ENCODE peak calls at places on chromosomes 3 and 15, in nine cellular contexts. Y is astrocyte of the spinal cord, O is GM12864, C is hepatocyte, E is choroid plexus epithelial cell, V is fibroblast of the aortic adventitia, R is A549, J is WTC11, F is ovary. N is an unnamed sample.
A peak's percentile ranks its signal among the peaks of the same experiment; 100 is the strongest.

GRCh38 chr3:184358921-184359350 is 2.5 kb downstream of the CLCN2 start:
- DNase-seq in Y (no peak), O (no peak), C (no peak), E (no peak), V (no peak), R (no peak), J (no peak), F (peak; percentile 69), N (no peak)

GRCh38 chr15:59315914-59316428 is 56.7 kb downstream of the MYO1E start:
- DNase-seq in Y (peak; percentile 89), O (no peak), C (no peak), E (peak; percentile 86), V (peak; percentile 82), R (no peak), J (no peak), F (no peak), N (no peak)

GRCh38 chr3:73292241-73292640 is 230.8 kb downstream of the EBLN2 start:
- DNase-seq in Y (no peak), O (no peak), C (no peak), E (no peak), V (no peak), R (no peak), J (no peak), F (no peak), N (no peak)

GRCh38 chr3:72255191-72255590 is 470.2 kb upstream of the PROK2 start:
- DNase-seq in Y (peak; percentile 29), O (no peak), C (peak; percentile 40), E (peak; percentile 47), V (peak; percentile 43), R (no peak), J (no peak), F (no peak), N (no peak)

GRCh38 chr3:122868322-122868721 is 73.5 kb downstream of the SLC49A4 start:
- DNase-seq in Y (no peak), O (no peak), C (no peak), E (no peak), V (no peak), R (no peak), J (no peak), F (no peak), N (no peak)

GRCh38 chr3:145383416-145383815 is 777.6 kb downstream of the PLOD2 start:
- DNase-seq in Y (no peak), O (no peak), C (no peak), E (no peak), V (no peak), R (no peak), J (no peak), F (no peak), N (no peak)

GRCh38 chr3:169811606-169812123 is 1.0 kb upstream of the LRRIQ4 start:
- DNase-seq in Y (peak; percentile 70), O (no peak), C (peak; percentile 30), E (peak; percentile 76), V (peak; percentile 85), R (no peak), J (no peak), F (no peak), N (no peak)

GRCh38 chr15:38130739-38131498 is 121.7 kb upstream of the SPRED1 start:
- DNase-seq in Y (peak; percentile 96), O (peak; percentile 24), C (peak; percentile 74), E (peak; percentile 99), V (peak; percentile 99), R (no peak), J (no peak), F (peak; percentile 89), N (no peak)

GRCh38 chr3:158827773-158828172 is 25.9 kb downstream of the MFSD1 start:
- DNase-seq in Y (no peak), O (no peak), C (no peak), E (no peak), V (no peak), R (no peak), J (no peak), F (no peak), N (no peak)

GRCh38 chr3:166190360-166190759 is 353.1 kb upstream of the BCHE start:
- DNase-seq in Y (peak; percentile 65), O (no peak), C (peak; percentile 26), E (peak; percentile 2), V (peak; percentile 48), R (no peak), J (no peak), F (no peak), N (no peak)

GRCh38 chr15:87733005-87733404 is 523.5 kb downstream of the NTRK3 start:
- DNase-seq in Y (peak; percentile 19), O (no peak), C (peak; percentile 45), E (peak; percentile 53), V (peak; percentile 33), R (no peak), J (no peak), F (no peak), N (no peak)

GRCh38 chr15:65529754-65530317 is 427 bp upstream of the HACD3 start:
- DNase-seq in Y (no peak), O (no peak), C (no peak), E (no peak), V (peak; percentile 9), R (no peak), J (no peak), F (no peak), N (no peak)

DNA sequence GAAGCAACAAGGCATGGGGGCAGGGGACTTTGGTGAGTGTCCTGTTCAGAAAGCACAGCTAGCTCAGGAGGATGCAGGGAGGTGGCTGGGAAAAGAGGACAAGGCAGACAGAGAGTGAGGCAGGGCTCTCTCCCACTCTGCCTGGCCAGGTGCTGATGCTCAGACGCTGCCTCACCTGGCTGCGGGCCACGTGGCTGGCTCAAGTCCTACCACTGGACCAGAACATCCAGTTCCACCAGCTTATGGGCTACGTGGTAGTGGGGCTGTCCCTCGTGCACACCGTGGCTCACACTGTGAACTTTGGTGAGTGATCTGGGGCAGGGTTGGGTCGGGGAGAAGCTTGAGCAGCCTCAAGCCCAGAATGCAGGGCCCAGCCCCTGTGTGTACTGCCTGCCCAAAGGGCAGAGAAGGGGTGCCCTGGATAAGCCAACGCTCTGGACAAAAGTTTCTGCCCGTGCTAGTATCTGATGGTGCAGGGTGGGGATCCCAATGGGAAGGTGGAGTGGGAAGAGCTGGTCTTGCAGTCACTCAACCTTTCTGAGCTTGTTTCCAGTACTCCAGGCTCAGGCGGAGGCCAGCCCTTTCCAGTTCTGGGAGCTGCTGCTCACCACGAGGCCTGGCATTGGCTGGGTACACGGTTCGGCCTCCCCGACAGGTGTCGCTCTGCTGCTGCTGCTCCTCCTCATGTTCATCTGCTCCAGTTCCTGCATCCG is 20.9 kb downstream of the NOX5 start:
- DNase-seq in Y (no peak), O (no peak), C (peak; percentile 43), E (no peak), V (no peak), R (peak; percentile 69), J (peak; percentile 81), F (no peak), N (peak; percentile 36)
- TF ChIP-seq CTCF in Y (peak; percentile 36), O (peak; percentile 65), C (peak; percentile 37), E (peak; percentile 50), V (no peak), R (peak; percentile 64), J (peak; percentile 46), F (no peak), N (no peak)

DNA sequence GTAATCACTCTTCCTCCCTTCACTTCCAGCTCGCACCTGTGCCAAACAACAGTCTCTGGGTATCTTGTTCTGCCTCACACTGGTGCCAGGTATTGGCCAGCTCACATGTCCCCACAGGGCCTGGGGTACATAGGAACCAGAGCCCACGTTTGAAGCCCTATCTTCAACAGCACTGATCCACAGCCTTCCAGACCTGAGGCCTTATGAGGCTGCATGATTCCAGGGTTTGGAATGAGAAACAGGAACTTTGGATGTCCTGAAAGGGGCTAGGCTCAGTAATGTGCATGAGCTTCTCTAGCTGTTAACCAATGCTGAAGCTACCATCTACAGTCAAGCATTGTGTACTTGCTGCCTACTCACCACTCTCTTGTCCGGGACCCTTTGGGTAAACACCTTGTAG is 92.4 kb downstream of the GPR156 start:
- DNase-seq in Y (no peak), O (no peak), C (no peak), E (no peak), V (no peak), R (no peak), J (no peak), F (no peak), N (no peak)
- TF ChIP-seq CTCF in Y (no peak), O (no peak), C (no peak), E (no peak), V (no peak), R (no peak), J (no peak), F (no peak), N (no peak)

GRCh38 chr15:74320358-74321247 is 46.8 kb downstream of the CYP11A1 start:
- DNase-seq in Y (peak; percentile 45), O (no peak), C (peak; percentile 51), E (peak; percentile 67), V (peak; percentile 61), R (peak; percentile 25), J (peak; percentile 83), F (peak; percentile 69), N (peak; percentile 86)
- TF ChIP-seq CTCF in Y (peak; percentile 83), O (peak; percentile 72), C (peak; percentile 41), E (peak; percentile 90), V (peak; percentile 78), R (peak; percentile 44), J (peak; percentile 49), F (no peak), N (peak; percentile 71)

DNA sequence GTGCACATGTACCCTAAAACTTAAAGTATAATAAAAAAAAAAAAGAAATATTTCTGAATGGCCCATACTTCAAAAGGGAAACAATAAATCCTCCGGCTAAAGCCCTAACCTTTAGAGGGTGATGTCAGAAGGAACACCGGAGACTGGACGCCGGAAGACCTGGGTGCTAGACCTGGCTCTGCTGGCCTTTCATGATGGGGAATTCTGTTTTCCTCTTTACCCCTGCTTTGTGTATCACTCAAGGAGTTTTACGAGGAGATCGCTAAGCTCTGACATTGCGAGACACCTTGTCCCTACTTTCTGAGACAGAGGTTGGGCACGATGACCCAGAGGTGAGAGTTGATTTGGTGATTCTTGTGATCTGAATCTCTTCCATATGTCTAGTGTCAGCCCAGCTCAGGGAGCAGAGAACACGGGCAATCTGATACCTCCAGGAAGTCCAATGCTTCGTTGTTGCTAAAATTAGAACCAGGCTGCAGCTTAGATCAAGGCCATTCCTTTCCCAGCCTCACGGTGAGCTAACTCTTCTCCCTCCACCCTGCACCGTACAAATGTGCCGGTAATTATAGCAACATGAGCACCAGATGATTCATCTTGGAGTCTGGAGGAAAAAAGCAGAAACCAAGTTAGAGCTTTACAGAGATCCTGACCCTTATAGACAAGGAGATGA is 42.0 kb upstream of the CFAP161 start:
- DNase-seq in Y (peak; percentile 96), O (no peak), C (peak; percentile 70), E (peak; percentile 98), V (peak; percentile 90), R (no peak), J (no peak), F (no peak), N (no peak)
- TF ChIP-seq CTCF in Y (no peak), O (no peak), C (no peak), E (no peak), V (no peak), R (no peak), J (no peak), F (no peak), N (no peak)

GRCh38 chr3:49669352-49669751 is 4.8 kb upstream of the APEH start:
- DNase-seq in Y (no peak), O (no peak), C (no peak), E (no peak), V (no peak), R (no peak), J (no peak), F (no peak), N (no peak)
- TF ChIP-seq CTCF in Y (no peak), O (no peak), C (no peak), E (no peak), V (no peak), R (no peak), J (no peak), F (no peak), N (no peak)

GRCh38 chr15:90780916-90781315 is 63.8 kb downstream of the BLM start:
- DNase-seq in Y (no peak), O (no peak), C (no peak), E (no peak), V (no peak), R (no peak), J (no peak), F (no peak), N (no peak)
- TF ChIP-seq CTCF in Y (no peak), O (no peak), C (no peak), E (no peak), V (no peak), R (no peak), J (no peak), F (no peak), N (no peak)

N was measured in glutamatergic neuron.